ENCODE peak calls at places on chromosomes 5 and 9, in ten cellular contexts. P is cardiac muscle cell; E is stomach; U is uterus; W is CD8-positive, alpha-beta T cell; S is body of pancreas; A is left lung; C is A549; F is trophoblast cell; G is K562. D is an unnamed sample.
A peak's percentile ranks its signal among the peaks of the same experiment; 100 is the strongest.

GRCh38 chr5:159456722-159457462 is 126.6 kb upstream of the IL12B start:
- DNase-seq in S (no peak), U (no peak), C (peak; percentile 60), A (no peak), G (no peak), W (no peak), F (no peak), E (no peak), P (no peak), D (no peak)

GRCh38 chr5:171207256-171207866 is 101.7 kb upstream of the TLX3 start:
- DNase-seq in E (no peak), W (no peak), U (no peak), C (peak; percentile 52), G (peak; percentile 48), S (peak; percentile 16), F (peak; percentile 58), P (peak; percentile 63), A (no peak), D (peak; percentile 37)

GRCh38 chr9:136784249-136784996 is 6.7 kb upstream of the TMEM141 start:
- DNase-seq in G (peak; percentile 80), U (no peak), P (peak; percentile 46), F (no peak), E (no peak), S (no peak), A (no peak), W (no peak), C (peak; percentile 51), D (no peak)

GRCh38 chr9:131289301-131290038 is at the start of gene PLPP7:
- DNase-seq in E (no peak), W (no peak), U (peak; percentile 70), A (no peak), G (peak; percentile 60), P (peak; percentile 76), F (no peak), C (no peak), S (peak; percentile 31), D (no peak)

GRCh38 chr9:132560604-132561304 is 21.7 kb upstream of the BARHL1 start:
- DNase-seq in A (no peak), G (no peak), E (no peak), W (no peak), F (no peak), U (no peak), S (no peak), C (no peak), P (no peak), D (no peak)

GRCh38 chr9:135698236-135698635 is 1.0 kb downstream of the SOHLH1 start:
- DNase-seq in W (no peak), U (no peak), E (no peak), P (no peak), F (no peak), S (no peak), G (no peak), C (no peak), A (no peak), D (no peak)

GRCh38 chr5:139341187-139341688 is 416 bp upstream of the PAIP2 start:
- DNase-seq in W (no peak), F (no peak), G (no peak), C (no peak), S (no peak), A (no peak), P (no peak), U (no peak), E (no peak), D (no peak)

GRCh38 chr5:673837-674629 is 19.1 kb downstream of the TPPP start:
- DNase-seq in G (no peak), C (no peak), S (no peak), A (peak; percentile 31), W (no peak), E (no peak), F (peak; percentile 13), P (no peak), U (no peak), D (no peak)

GRCh38 chr9:76744336-76744735 is 19.9 kb upstream of the PCA3 start:
- DNase-seq in W (no peak), E (no peak), P (no peak), F (no peak), U (no peak), G (no peak), A (no peak), C (no peak), S (no peak), D (no peak)

GRCh38 chr9:110146371-110146770 is 61.6 kb downstream of the C9orf152 start:
- DNase-seq in U (no peak), F (no peak), S (no peak), W (no peak), P (no peak), G (no peak), A (no peak), C (no peak), E (no peak), D (no peak)

GRCh38 chr5:77066823-77067442 is 20.2 kb downstream of the ZBED3 start:
- DNase-seq in C (no peak), S (no peak), W (no peak), A (no peak), F (no peak), P (peak; percentile 75), E (no peak), U (no peak), G (no peak), D (no peak)

GRCh38 chr5:133247881-133248642 is 196.2 kb downstream of the HSPA4 start:
- DNase-seq in C (peak; percentile 73), A (no peak), W (no peak), P (peak; percentile 71), E (no peak), U (no peak), F (peak; percentile 48), S (peak; percentile 34), G (peak; percentile 90), D (peak; percentile 47)

GRCh38 chr9:98971168-98971914 is 27.6 kb downstream of the COL15A1 start:
- DNase-seq in S (no peak), G (peak; percentile 64), F (no peak), W (no peak), C (no peak), P (peak; percentile 79), A (no peak), U (no peak), E (no peak), D (no peak)

GRCh38 chr9:131809941-131810344 is 70.1 kb upstream of the RAPGEF1 start:
- DNase-seq in U (no peak), P (peak; percentile 30), S (no peak), C (no peak), A (no peak), W (no peak), G (no peak), F (no peak), E (no peak), D (no peak)

GRCh38 chr9:134064711-134065110 is 3.1 kb downstream of the BRD3 start:
- DNase-seq in E (peak; percentile 25), F (no peak), G (no peak), A (no peak), P (no peak), C (no peak), S (peak; percentile 13), U (peak; percentile 15), W (no peak), D (no peak)
- H3K4me1 ChIP-seq in E (peaks cover 48% of the 10 kb centered on the region), F (peaks cover 14% of the 10 kb centered on the region), G (peaks cover 10% of the 10 kb centered on the region), A (peaks cover 15% of the 10 kb centered on the region), P (peaks cover 25% of the 10 kb centered on the region), C (peaks cover 10% of the 10 kb centered on the region), S (peaks cover 66% of the 10 kb centered on the region), U (peaks cover 47% of the 10 kb centered on the region), W (peaks cover 36% of the 10 kb centered on the region), D (peaks cover 3% of the 10 kb centered on the region)

DNA sequence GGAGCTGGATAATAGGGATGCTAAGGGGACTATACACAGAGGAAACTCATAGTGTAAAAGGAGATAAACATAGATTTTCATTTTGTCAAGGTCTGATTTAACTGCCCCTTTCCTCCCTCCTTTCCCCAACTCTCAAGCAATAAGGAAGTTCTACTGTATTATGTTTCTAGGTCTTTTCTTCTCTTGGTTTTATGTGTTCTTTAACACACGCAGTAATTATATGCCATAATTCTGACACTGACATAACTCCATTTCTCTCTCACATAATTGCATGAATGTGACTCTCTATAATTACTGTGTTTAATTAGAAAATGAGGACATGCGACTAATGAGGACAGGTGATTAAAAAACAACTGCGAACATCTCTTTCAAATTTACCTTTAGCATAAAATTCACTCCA is 18.8 kb upstream of the PRELID2 start:
- DNase-seq in S (no peak), C (no peak), P (no peak), F (no peak), U (no peak), E (no peak), G (no peak), A (no peak), W (no peak), D (no peak)
- H3K27ac ChIP-seq in S (no peak overlapping the region), C (no peak overlapping the region), P (no peak overlapping the region), F (no peak overlapping the region), U (no peak overlapping the region), E (peak overlapping the region; percentile 20), G (peak overlapping the region; percentile 93), A (no peak overlapping the region), W (no peak overlapping the region), D (no peak overlapping the region)

GRCh38 chr9:68741751-68742730 is 37.0 kb downstream of the PIP5K1B start:
- DNase-seq in S (no peak), A (no peak), W (no peak), P (no peak), E (no peak), U (no peak), G (no peak), F (no peak), C (no peak), D (no peak)

GRCh38 chr9:68739631-68740174 is 34.7 kb downstream of the PIP5K1B start:
- DNase-seq in W (no peak), U (no peak), E (peak; percentile 65), F (peak; percentile 27), C (no peak), P (peak; percentile 53), S (peak; percentile 16), A (no peak), G (no peak), D (no peak)

GRCh38 chr9:68740561-68740960 is 35.5 kb downstream of the PIP5K1B start:
- DNase-seq in W (no peak), G (no peak), A (no peak), E (peak; percentile 44), U (no peak), S (no peak), C (no peak), P (no peak), F (no peak), D (no peak)

GRCh38 chr9:68741234-68741633 is 36.2 kb downstream of the PIP5K1B start:
- DNase-seq in W (no peak), F (no peak), P (no peak), G (no peak), C (no peak), A (no peak), S (no peak), E (no peak), U (no peak), D (no peak)

GRCh38 chr9:68738346-68738745 is 33.3 kb downstream of the PIP5K1B start:
- DNase-seq in W (no peak), E (no peak), S (no peak), C (no peak), F (no peak), U (no peak), G (no peak), P (no peak), A (no peak), D (no peak)
- H3K4me1 ChIP-seq in W (no peaks in the 10 kb centered on the region), E (peaks cover 4% of the 10 kb centered on the region), S (peaks cover 18% of the 10 kb centered on the region), C (no peaks in the 10 kb centered on the region), F (peaks cover 4% of the 10 kb centered on the region), U (no peaks in the 10 kb centered on the region), G (peaks cover 21% of the 10 kb centered on the region), P (peaks cover 11% of the 10 kb centered on the region), A (no peaks in the 10 kb centered on the region), D (peaks cover 4% of the 10 kb centered on the region)

GRCh38 chr9:96574931-96575351 is 44.7 kb downstream of the CDC14B start:
- DNase-seq in F (no peak), C (no peak), A (no peak), E (no peak), W (no peak), G (peak; percentile 47), P (peak; percentile 30), S (no peak), U (no peak), D (no peak)

GRCh38 chr9:96574455-96574854 is 45.2 kb downstream of the CDC14B start:
- DNase-seq in P (no peak), F (no peak), U (no peak), C (no peak), G (no peak), A (no peak), W (no peak), E (no peak), S (no peak), D (no peak)
- H3K27ac ChIP-seq in P (no peak overlapping the region), F (no peak overlapping the region), U (no peak overlapping the region), C (no peak overlapping the region), G (no peak overlapping the region), A (peak overlapping the region; percentile 23), W (no peak overlapping the region), E (no peak overlapping the region), S (no peak overlapping the region), D (no peak overlapping the region)

D was measured in iPS DF 6.9.